ENCODE peak calls at places on chromosomes 13 and 19, in five cellular contexts. X, C, Q, T and U are unnamed samples.

GRCh38 chr19:38142176-38143035 is 81.6 kb downstream of the DPF1 start:
- DNase-seq in X (peak; percentile 55), C (no peak), Q (no peak), T (peak; percentile 52), U (peak; percentile 54)

GRCh38 chr13:100131863-100132574 is 43.1 kb downstream of the PCCA start:
- DNase-seq in X (no peak), C (no peak), Q (no peak), T (no peak), U (no peak)

GRCh38 chr13:91946498-91947070 is 548.2 kb downstream of the GPC5 start:
- DNase-seq in X (no peak), C (no peak), Q (no peak), T (no peak), U (no peak)

GRCh38 chr19:18605546-18606280 is 886 bp downstream of the CRLF1 start:
- DNase-seq in X (no peak), C (no peak), Q (no peak), T (no peak), U (no peak)

GRCh38 chr19:2853015-2853606 is 11.8 kb downstream of the ZNF555 start:
- DNase-seq in X (no peak), C (no peak), Q (no peak), T (no peak), U (no peak)

GRCh38 chr19:40365613-40366401 is 17.3 kb downstream of the PLD3 start:
- DNase-seq in X (peak; percentile 55), C (no peak), Q (no peak), T (peak; percentile 47), U (peak; percentile 91)

GRCh38 chr13:46386996-46387851 is at the start of gene RUBCNL:
- DNase-seq in X (no peak), C (no peak), Q (no peak), T (peak; percentile 81), U (peak; percentile 87)

GRCh38 chr13:39100996-39101751 is 62.9 kb downstream of the NHLRC3 start:
- DNase-seq in X (no peak), C (no peak), Q (no peak), T (no peak), U (no peak)

GRCh38 chr19:48543121-48543710 is 8.8 kb upstream of the SULT2B1 start:
- DNase-seq in X (no peak), C (no peak), Q (no peak), T (peak; percentile 70), U (peak; percentile 53)

GRCh38 chr13:111658150-111659100 is 338.0 kb downstream of the TEX29 start:
- DNase-seq in X (no peak), C (no peak), Q (no peak), T (no peak), U (peak; percentile 76)

GRCh38 chr19:47663435-47663910 is 49.7 kb upstream of the EHD2 start:
- DNase-seq in X (no peak), C (no peak), Q (no peak), T (no peak), U (no peak)

GRCh38 chr13:109783815-109784589 is 2.4 kb downstream of the IRS2 start:
- DNase-seq in X (no peak), C (no peak), Q (no peak), T (no peak), U (peak; percentile 83)

GRCh38 chr13:32791545-32792172 is 205.4 kb downstream of the PDS5B start:
- DNase-seq in X (no peak), C (no peak), Q (no peak), T (no peak), U (no peak)

GRCh38 chr19:13100031-13100588 is 2.5 kb downstream of the LYL1 start:
- DNase-seq in X (no peak), C (no peak), Q (no peak), T (no peak), U (no peak)

GRCh38 chr19:13100871-13101589 is 1.6 kb downstream of the LYL1 start:
- DNase-seq in X (no peak), C (no peak), Q (no peak), T (no peak), U (peak; percentile 85)

GRCh38 chr19:13102416-13102665 is 317 bp downstream of the LYL1 start:
- DNase-seq in X (no peak), C (no peak), Q (no peak), T (no peak), U (no peak)

GRCh38 chr19:13102666-13103584 is at the start of gene LYL1:
- DNase-seq in X (peak; percentile 77), C (no peak), Q (no peak), T (peak; percentile 75), U (no peak)

GRCh38 chr19:13101590-13102415 is 855 bp downstream of the LYL1 start:
- DNase-seq in X (no peak), C (no peak), Q (no peak), T (no peak), U (no peak)
- H3K4me3 ChIP-seq in X (peak overlapping the region; percentile 41), C (peak overlapping the region; percentile 23), Q (peak overlapping the region; percentile 53), T (peak overlapping the region; percentile 52), U (peak overlapping the region; percentile 23)

GRCh38 chr13:79775830-79776229 is 294.9 kb downstream of the NDFIP2 start:
- DNase-seq in X (peak; percentile 25), C (no peak), Q (no peak), T (peak; percentile 61), U (no peak)
- TF ChIP-seq CTCF in X (peak; percentile 32), C (peak; percentile 31), Q (no peak), T (peak; percentile 51), U (no peak)

GRCh38 chr19:592101-592500 is 2.4 kb downstream of the HCN2 start:
- DNase-seq in X (no peak), C (no peak), Q (no peak), T (no peak), U (no peak)
- H3K4me3 ChIP-seq in X (no peak overlapping the region), C (no peak overlapping the region), Q (no peak overlapping the region), T (no peak overlapping the region), U (no peak overlapping the region)

DNA sequence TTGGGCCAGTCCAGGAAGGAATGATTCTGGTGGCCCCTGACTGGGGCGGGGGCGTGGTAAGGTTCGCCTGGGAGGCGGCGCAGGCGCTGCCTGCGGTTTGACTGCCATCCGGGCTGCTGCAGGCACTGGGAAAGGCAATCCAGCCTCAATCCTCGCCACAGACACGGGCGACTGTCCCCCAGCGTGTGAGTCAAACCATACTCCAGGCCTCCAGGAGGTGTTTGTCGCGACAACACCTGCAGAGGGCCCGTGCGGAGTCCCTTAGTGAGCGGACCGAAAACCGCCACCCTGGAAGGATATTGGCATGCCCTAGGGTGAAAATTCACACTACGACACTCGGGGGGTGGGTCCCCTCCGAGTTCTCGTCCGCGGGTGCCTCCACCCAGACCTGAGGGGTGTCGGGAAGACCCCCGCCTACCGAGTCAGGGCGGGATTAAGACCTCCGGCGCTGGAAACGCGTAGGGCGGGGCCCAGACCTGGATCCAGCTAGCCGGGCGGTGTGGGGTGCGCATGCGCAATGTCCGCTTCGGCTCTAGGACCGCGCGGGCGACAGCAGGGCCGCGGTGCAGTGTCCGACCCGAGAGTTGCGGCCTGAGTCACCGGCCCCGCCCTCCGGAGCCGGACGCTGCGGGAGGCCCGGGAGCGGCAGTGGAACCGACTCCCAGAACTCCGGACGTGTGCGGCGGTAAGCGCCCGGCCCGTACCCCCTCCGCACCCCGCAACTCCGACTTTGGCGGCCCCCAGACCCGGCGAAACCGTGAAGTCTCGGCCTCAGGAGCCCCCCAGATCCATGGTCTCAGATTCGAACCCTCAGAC is at the start of gene CAPNS1:
- DNase-seq in X (peak; percentile 96), C (peak; percentile 62), Q (peak; percentile 98), T (peak; percentile 97), U (peak; percentile 95)
- TF ChIP-seq CTCF in X (peak; percentile 23), C (peak; percentile 9), Q (no peak), T (no peak), U (no peak)

DNA sequence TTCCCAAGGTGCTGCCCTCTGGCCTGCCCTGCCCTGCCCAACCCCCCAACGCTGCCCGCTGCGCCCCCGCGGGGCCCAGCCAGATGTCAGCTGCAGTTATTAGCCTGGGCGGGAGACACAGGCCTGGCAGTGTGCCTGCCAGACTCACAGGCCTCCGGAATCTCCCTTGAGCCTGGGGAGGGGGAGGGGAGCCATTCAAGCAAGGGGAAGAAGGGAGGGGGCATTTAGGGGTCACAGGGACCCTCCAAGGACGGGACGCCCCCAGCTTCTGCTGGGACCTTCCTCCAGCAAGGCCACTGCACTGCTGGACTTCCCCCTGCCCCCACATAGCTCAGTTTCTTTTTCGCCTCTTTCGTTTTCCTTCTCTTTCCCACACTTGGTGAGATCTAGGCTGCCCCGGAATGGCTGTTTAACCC is 2.6 kb upstream of the JUNB start:
- DNase-seq in X (peak; percentile 86), C (no peak), Q (peak; percentile 90), T (peak; percentile 93), U (peak; percentile 94)
- H3K4me3 ChIP-seq in X (peak overlapping the region; percentile 96), C (peak overlapping the region; percentile 87), Q (peak overlapping the region; percentile 88), T (peak overlapping the region; percentile 90), U (no peak overlapping the region)